ENCODE peak calls at places on chromosomes 5 and 9, in nine cellular contexts. N is upper lobe of right lung, W is GM23248, Y is aorta, S is cardiac muscle cell, X is A549, V is PC-3, F is endodermal cell, U is gastrocnemius medialis. Z is an unnamed sample.
A peak's percentile ranks its signal among the peaks of the same experiment; 100 is the strongest.

GRCh38 chr5:73759771-73760170 is 133.8 kb downstream of the ARHGEF28 start:
- DNase-seq in N (no peak), W (no peak), Y (no peak), S (no peak), X (no peak), V (no peak), F (no peak), U (no peak), Z (no peak)

GRCh38 chr5:3837544-3837943 is 241.9 kb downstream of the IRX1 start:
- DNase-seq in N (no peak), W (no peak), Y (no peak), S (no peak), X (no peak), V (no peak), F (no peak), U (no peak), Z (no peak)

GRCh38 chr5:79229357-79230174 is 6.4 kb upstream of the JMY start:
- DNase-seq in N (no peak), W (peak; percentile 88), Y (no peak), S (no peak), X (no peak), V (peak; percentile 81), F (no peak), U (no peak), Z (no peak)

GRCh38 chr9:88303785-88304495 is 84.3 kb upstream of the SPIN1 start:
- DNase-seq in N (no peak), W (peak; percentile 79), Y (no peak), S (no peak), X (no peak), V (peak; percentile 25), F (no peak), U (no peak), Z (no peak)

GRCh38 chr9:127264462-127265040 is at the start of gene GARNL3:
- DNase-seq in N (no peak), W (no peak), Y (no peak), S (no peak), X (no peak), V (no peak), F (peak; percentile 55), U (no peak), Z (no peak)

GRCh38 chr5:131684595-131684994 is 49.6 kb upstream of the RAPGEF6 start:
- DNase-seq in N (no peak), W (peak; percentile 18), Y (no peak), S (no peak), X (no peak), V (no peak), F (no peak), U (no peak), Z (no peak)

GRCh38 chr9:68446836-68447235 is 90.4 kb downstream of the PGM5 start:
- DNase-seq in N (no peak), W (no peak), Y (peak; percentile 68), S (peak; percentile 61), X (no peak), V (no peak), F (no peak), U (no peak), Z (no peak)

GRCh38 chr9:16543691-16544090 is 326.8 kb downstream of the BNC2 start:
- DNase-seq in N (no peak), W (no peak), Y (no peak), S (no peak), X (no peak), V (no peak), F (no peak), U (no peak), Z (no peak)

GRCh38 chr9:98099898-98100297 is 19.1 kb downstream of the TRIM14 start:
- DNase-seq in N (no peak), W (no peak), Y (no peak), S (no peak), X (no peak), V (no peak), F (peak; percentile 31), U (no peak), Z (no peak)

GRCh38 chr5:88807327-88807726 is 75.7 kb downstream of the MEF2C start:
- DNase-seq in N (no peak), W (no peak), Y (no peak), S (no peak), X (no peak), V (no peak), F (no peak), U (no peak), Z (no peak)

GRCh38 chr5:88805151-88805784 is 77.7 kb downstream of the MEF2C start:
- DNase-seq in N (no peak), W (no peak), Y (no peak), S (no peak), X (no peak), V (no peak), F (no peak), U (no peak), Z (no peak)

GRCh38 chr5:88803309-88803708 is 79.7 kb downstream of the MEF2C start:
- DNase-seq in N (no peak), W (peak; percentile 17), Y (no peak), S (no peak), X (no peak), V (no peak), F (no peak), U (no peak), Z (no peak)

GRCh38 chr5:88806338-88806737 is 76.6 kb downstream of the MEF2C start:
- DNase-seq in N (no peak), W (no peak), Y (no peak), S (no peak), X (no peak), V (no peak), F (no peak), U (no peak), Z (no peak)

DNA sequence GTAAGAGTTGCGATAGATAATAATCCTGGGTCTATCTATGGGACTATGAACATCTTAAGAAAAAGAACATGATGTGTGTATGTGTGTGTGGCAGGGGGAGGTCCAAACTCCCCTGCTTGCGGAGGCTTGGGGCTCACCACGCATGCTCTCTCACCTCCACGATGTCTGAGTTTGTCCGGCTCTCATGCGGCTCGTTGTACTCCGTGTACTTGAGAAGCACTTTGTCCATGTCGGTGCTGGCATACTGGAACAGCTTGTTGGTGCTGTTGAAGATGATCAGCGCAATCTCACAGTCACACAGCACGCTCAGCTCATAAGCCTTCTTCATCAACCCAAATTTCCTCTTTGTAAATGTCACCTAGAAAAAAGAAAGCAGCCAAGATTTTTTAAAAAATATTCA is 78.5 kb downstream of the MEF2C start:
- DNase-seq in N (no peak), W (no peak), Y (no peak), S (no peak), X (no peak), V (no peak), F (no peak), U (no peak), Z (no peak)
- H3K4me3 ChIP-seq in N (no peak overlapping the region), W (no peak overlapping the region), Y (no peak overlapping the region), S (no peak overlapping the region), X (no peak overlapping the region), V (no peak overlapping the region), F (no peak overlapping the region), U (no peak overlapping the region), Z (no peak overlapping the region)

GRCh38 chr5:132814441-132815294 is 1.6 kb downstream of the SOWAHA start:
- DNase-seq in N (no peak), W (no peak), Y (no peak), S (no peak), X (no peak), V (no peak), F (peak; percentile 83), U (no peak), Z (no peak)

GRCh38 chr5:132812123-132812948 is 766 bp upstream of the SOWAHA start:
- DNase-seq in N (no peak), W (no peak), Y (no peak), S (no peak), X (no peak), V (no peak), F (no peak), U (no peak), Z (no peak)

GRCh38 chr5:132815454-132815853 is 2.4 kb downstream of the SOWAHA start:
- DNase-seq in N (no peak), W (peak; percentile 57), Y (no peak), S (no peak), X (no peak), V (peak; percentile 7), F (no peak), U (no peak), Z (no peak)

GRCh38 chr5:132813599-132814440 is 718 bp downstream of the SOWAHA start:
- DNase-seq in N (no peak), W (peak; percentile 47), Y (peak; percentile 61), S (peak; percentile 58), X (peak; percentile 62), V (no peak), F (peak; percentile 83), U (no peak), Z (no peak)

DNA sequence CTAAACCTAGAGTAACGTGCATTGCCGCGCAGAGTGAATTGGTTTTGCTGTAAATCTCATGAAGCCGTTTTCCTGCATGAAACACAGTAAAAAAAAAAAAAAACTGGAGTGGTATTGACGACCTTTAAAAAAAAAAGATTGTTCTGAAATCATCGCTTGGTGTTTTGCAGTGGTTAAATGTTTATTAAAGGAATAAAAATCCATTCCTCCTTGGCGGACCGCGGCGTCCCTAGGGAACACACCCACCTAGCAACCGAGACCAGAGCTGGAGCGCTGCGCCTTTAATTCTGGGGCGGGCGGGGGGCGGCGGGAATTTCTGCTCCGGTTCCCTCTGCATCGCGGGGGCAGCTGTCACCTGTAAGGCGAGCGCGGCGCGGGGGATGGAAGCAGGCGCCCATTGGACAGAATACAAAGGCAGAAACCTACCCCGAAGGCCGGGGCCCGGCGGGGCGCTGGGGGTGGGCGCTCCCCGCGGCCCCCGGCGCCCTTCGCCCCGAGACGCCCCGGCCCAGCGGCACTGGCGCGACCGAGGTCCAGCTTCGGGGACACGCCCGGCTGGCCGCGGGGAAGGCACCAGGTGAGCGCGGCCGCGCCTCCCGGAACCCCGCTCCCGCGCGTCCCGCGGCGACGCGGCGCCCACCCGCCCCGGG is at the start of gene SOWAHA:
- DNase-seq in N (no peak), W (no peak), Y (no peak), S (peak; percentile 37), X (peak; percentile 41), V (no peak), F (peak; percentile 76), U (no peak), Z (no peak)
- H3K27ac ChIP-seq in N (no peak within 1 kb of the TSS), W (no peak within 1 kb of the TSS), Y (no peak within 1 kb of the TSS), S (no peak within 1 kb of the TSS), X (peak within 1 kb of the TSS; percentile 79), V (no peak within 1 kb of the TSS), F (no peak within 1 kb of the TSS), U (no peak within 1 kb of the TSS), Z (no peak within 1 kb of the TSS)

DNA sequence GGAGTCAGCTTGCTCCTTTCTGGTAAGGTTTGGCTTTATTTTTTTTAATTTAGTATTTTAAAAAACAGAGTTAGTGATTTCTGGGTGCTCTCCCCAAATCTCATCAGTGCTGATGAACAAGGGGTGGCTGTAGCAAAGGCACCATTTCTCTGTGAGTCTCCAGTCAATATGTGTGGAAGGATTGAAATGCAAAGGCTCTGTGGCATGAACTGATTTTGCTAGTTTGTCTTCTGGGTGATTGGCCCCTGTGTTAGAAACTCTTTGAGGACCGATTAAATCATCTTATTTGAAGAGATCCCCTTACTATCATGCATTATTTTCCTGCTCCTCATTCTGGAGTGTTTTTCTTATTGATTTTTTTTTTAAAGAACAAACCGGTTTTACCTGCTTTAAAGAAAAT is 596 bp downstream of the TEK start:
- DNase-seq in N (no peak), W (peak; percentile 20), Y (no peak), S (no peak), X (no peak), V (no peak), F (no peak), U (no peak), Z (no peak)
- H3K4me3 ChIP-seq in N (peak overlapping the region; percentile 41), W (peak overlapping the region; percentile 74), Y (no peak overlapping the region), S (no peak overlapping the region), X (no peak overlapping the region), V (no peak overlapping the region), F (peak overlapping the region; percentile 75), U (peak overlapping the region; percentile 41), Z (peak overlapping the region; percentile 33)

GRCh38 chr9:133761641-133762248 is 23.6 kb upstream of the SARDH start:
- DNase-seq in N (peak; percentile 53), W (no peak), Y (no peak), S (no peak), X (no peak), V (no peak), F (peak; percentile 18), U (peak; percentile 2), Z (no peak)
- H3K27ac ChIP-seq in N (no peak overlapping the region), W (no peak overlapping the region), Y (no peak overlapping the region), S (no peak overlapping the region), X (no peak overlapping the region), V (no peak overlapping the region), F (no peak overlapping the region), U (no peak overlapping the region), Z (no peak overlapping the region)

Z was measured in left lung.